ENCODE peak calls at places on chromosomes 11 and 22, in four cellular contexts. I is stimulated activated naive CD4-positive, alpha-beta T cell; V is stimulated activated CD4-positive, alpha-beta T cell treated with anti-CD3 and anti-CD28 coated beads, Interleukin-1b, Interleukin-23, amount 100 ng/mL, for 24 hours; C is G401. F is an unnamed sample.

GRCh38 chr11:43987384-43988039 is 45.1 kb downstream of the C11orf96 start:
- DNase-seq in I (no peak), V (no peak), C (peak; percentile 67), F (peak; percentile 56)

GRCh38 chr11:30717621-30718020 is 131.5 kb upstream of the MPPED2 start:
- DNase-seq in I (no peak), V (no peak), C (no peak), F (no peak)

GRCh38 chr11:102457865-102458264 is 5.3 kb upstream of the TMEM123 start:
- DNase-seq in I (no peak), V (no peak), C (no peak), F (no peak)

GRCh38 chr11:72753341-72754148 is 1.3 kb upstream of the ARAP1 start:
- DNase-seq in I (no peak), V (no peak), C (no peak), F (no peak)

GRCh38 chr11:58134151-58134550 is 8.8 kb upstream of the OR9I1 start:
- DNase-seq in I (no peak), V (no peak), C (no peak), F (no peak)

GRCh38 chr11:124867700-124868099 is 2.5 kb downstream of the ROBO3 start:
- DNase-seq in I (no peak), V (no peak), C (peak; percentile 28), F (no peak)

GRCh38 chr11:133694701-133695100 is 150.6 kb downstream of the SPATA19 start:
- DNase-seq in I (no peak), V (no peak), C (no peak), F (no peak)

GRCh38 chr11:133907841-133908241 is 48.9 kb downstream of the IGSF9B start:
- DNase-seq in I (no peak), V (no peak), C (peak; percentile 92), F (peak; percentile 80)

GRCh38 chr11:15327786-15328231 is 213.1 kb downstream of the INSC start:
- DNase-seq in I (no peak), V (no peak), C (peak; percentile 45), F (peak; percentile 16)

GRCh38 chr11:1194231-1194976 is 28.5 kb upstream of the MUC5B start:
- DNase-seq in I (no peak), V (no peak), C (no peak), F (no peak)

GRCh38 chr22:18044548-18045271 is 20.3 kb upstream of the MICAL3 start:
- DNase-seq in I (no peak), V (no peak), C (no peak), F (no peak)

GRCh38 chr22:48627203-48627602 is 1200.5 kb downstream of the BRD1 start:
- DNase-seq in I (no peak), V (no peak), C (no peak), F (no peak)

GRCh38 chr22:46513908-46514550 is 23.4 kb downstream of the CELSR1 start:
- DNase-seq in I (no peak), V (no peak), C (no peak), F (no peak)

GRCh38 chr22:44567846-44568493 is 69.9 kb upstream of the RTL6 start:
- DNase-seq in I (peak; percentile 4), V (peak; percentile 13), C (peak; percentile 12), F (no peak)

GRCh38 chr11:30855383-30856006 is 269.3 kb upstream of the MPPED2 start:
- DNase-seq in I (no peak), V (no peak), C (peak; percentile 8), F (no peak)

GRCh38 chr11:106159846-106160245 is 82.4 kb downstream of the AASDHPPT start:
- DNase-seq in I (no peak), V (no peak), C (no peak), F (no peak)

GRCh38 chr22:30226192-30226832 is 20.2 kb downstream of the LIF start:
- DNase-seq in I (no peak), V (no peak), C (no peak), F (no peak)

GRCh38 chr11:120547301-120547700 is 35.8 kb downstream of the GRIK4 start:
- DNase-seq in I (no peak), V (no peak), C (no peak), F (no peak)

GRCh38 chr11:84866922-84867321 is 760.2 kb downstream of the DLG2 start:
- DNase-seq in I (no peak), V (no peak), C (no peak), F (no peak)

GRCh38 chr11:2988996-2989395 is 3.1 kb downstream of the NAP1L4 start:
- DNase-seq in I (no peak), V (no peak), C (no peak), F (no peak)

GRCh38 chr11:73359930-73360742 is 16.1 kb upstream of the RELT start:
- DNase-seq in I (no peak), V (no peak), C (no peak), F (no peak)

GRCh38 chr11:115599125-115599524 is 94.9 kb upstream of the CADM1 start:
- DNase-seq in I (no peak), V (no peak), C (no peak), F (no peak)

GRCh38 chr22:43135565-43135964 is 7.6 kb downstream of the MCAT start:
- DNase-seq in I (no peak), V (no peak), C (no peak), F (no peak)

GRCh38 chr11:118056806-118057205 is 20.1 kb upstream of the TMPRSS4 start:
- DNase-seq in I (no peak), V (no peak), C (no peak), F (no peak)

GRCh38 chr22:46370584-46371373 is 35.3 kb downstream of the TRMU start:
- DNase-seq in I (no peak), V (no peak), C (no peak), F (no peak)